ENCODE peak calls at places on chromosomes 1 and 21, in nine cellular contexts. A is pancreas, T is CD14-positive monocyte, X is omental fat pad, U is cardiac fibroblast, J is RWPE1, S is A549, B is GM10248, V is IMR-90. Y is an unnamed sample.

GRCh38 chr1:206555473-206555935 is 48.2 kb downstream of the RASSF5 start:
- DNase-seq in A (peak), T (no peak), X (no peak), U (peak), J (no peak), S (no peak), B (peak), V (no peak), Y (peak)

GRCh38 chr1:9317591-9318331 is 25.1 kb downstream of the SPSB1 start:
- DNase-seq in A (peak), T (no peak), X (no peak), U (peak), J (peak), S (peak), B (peak), V (peak), Y (peak)

GRCh38 chr21:39096754-39097153 is 86.5 kb downstream of the PSMG1 start:
- DNase-seq in A (no peak), T (no peak), X (no peak), U (no peak), J (no peak), S (no peak), B (no peak), V (no peak), Y (no peak)

GRCh38 chr1:65791396-65791795 is 1.3 kb upstream of the PDE4B start:
- DNase-seq in A (no peak), T (peak), X (no peak), U (no peak), J (no peak), S (no peak), B (no peak), V (peak), Y (no peak)

GRCh38 chr1:20178634-20179368 is 7.1 kb upstream of the UBXN10 start:
- DNase-seq in A (no peak), T (peak), X (no peak), U (no peak), J (no peak), S (no peak), B (no peak), V (no peak), Y (no peak)

GRCh38 chr1:185650602-185651230 is 83.5 kb upstream of the HMCN1 start:
- DNase-seq in A (no peak), T (no peak), X (no peak), U (no peak), J (no peak), S (no peak), B (no peak), V (no peak), Y (no peak)

GRCh38 chr1:192700834-192701271 is 64.9 kb downstream of the RGS13 start:
- DNase-seq in A (no peak), T (no peak), X (no peak), U (peak), J (peak), S (peak), B (no peak), V (peak), Y (no peak)

GRCh38 chr1:162328507-162328906 is 48.1 kb downstream of the SPATA46 start:
- DNase-seq in A (no peak), T (no peak), X (no peak), U (no peak), J (no peak), S (no peak), B (no peak), V (no peak), Y (no peak)

GRCh38 chr21:29321908-29322569 is 23.3 kb downstream of the BACH1 start:
- DNase-seq in A (no peak), T (no peak), X (no peak), U (no peak), J (no peak), S (no peak), B (no peak), V (no peak), Y (no peak)

GRCh38 chr1:55245781-55246180 is 30.6 kb upstream of the USP24 start:
- DNase-seq in A (no peak), T (no peak), X (no peak), U (no peak), J (no peak), S (no peak), B (no peak), V (no peak), Y (no peak)

GRCh38 chr1:961132-961652 is 808 bp downstream of the KLHL17 start:
- DNase-seq in A (no peak), T (no peak), X (no peak), U (no peak), J (no peak), S (no peak), B (no peak), V (no peak), Y (no peak)

GRCh38 chr1:168887381-168887780 is 158.4 kb upstream of the DPT start:
- DNase-seq in A (no peak), T (no peak), X (no peak), U (no peak), J (no peak), S (no peak), B (no peak), V (no peak), Y (no peak)

GRCh38 chr1:199766219-199766792 is 261.2 kb upstream of the NR5A2 start:
- DNase-seq in A (no peak), T (no peak), X (no peak), U (no peak), J (no peak), S (no peak), B (no peak), V (no peak), Y (no peak)

GRCh38 chr1:203769505-203770343 is 4.7 kb downstream of the LAX1 start:
- DNase-seq in A (peak), T (peak), X (peak), U (peak), J (peak), S (peak), B (no peak), V (peak), Y (peak)

GRCh38 chr1:234326493-234327366 is 46.5 kb upstream of the COA6 start:
- DNase-seq in A (no peak), T (no peak), X (no peak), U (peak), J (peak), S (peak), B (peak), V (peak), Y (no peak)

GRCh38 chr1:58460469-58460868 is 86.1 kb downstream of the OMA1 start:
- DNase-seq in A (no peak), T (no peak), X (no peak), U (peak), J (peak), S (no peak), B (no peak), V (peak), Y (no peak)

GRCh38 chr1:226310637-226311195 is 1.8 kb upstream of the LIN9 start:
- DNase-seq in A (no peak), T (no peak), X (no peak), U (no peak), J (peak), S (no peak), B (no peak), V (no peak), Y (no peak)

GRCh38 chr1:42941640-42942330 is 16.9 kb downstream of the SLC2A1 start:
- DNase-seq in A (no peak), T (peak), X (peak), U (peak), J (peak), S (peak), B (no peak), V (peak), Y (peak)

GRCh38 chr1:36735939-36736730 is 253.4 kb upstream of the CSF3R start:
- DNase-seq in A (no peak), T (no peak), X (no peak), U (no peak), J (no peak), S (no peak), B (no peak), V (no peak), Y (no peak)

GRCh38 chr1:160636076-160636475 is 10.8 kb downstream of the SLAMF1 start:
- DNase-seq in A (no peak), T (no peak), X (no peak), U (no peak), J (no peak), S (no peak), B (no peak), V (no peak), Y (no peak)

GRCh38 chr1:109659997-109660755 is 4.3 kb downstream of the GSTM4 start:
- DNase-seq in A (no peak), T (no peak), X (no peak), U (no peak), J (no peak), S (no peak), B (no peak), V (peak), Y (no peak)

GRCh38 chr1:228396770-228397453 is 9.7 kb downstream of the TRIM11 start:
- DNase-seq in A (no peak), T (no peak), X (no peak), U (no peak), J (no peak), S (no peak), B (no peak), V (no peak), Y (no peak)

DNA sequence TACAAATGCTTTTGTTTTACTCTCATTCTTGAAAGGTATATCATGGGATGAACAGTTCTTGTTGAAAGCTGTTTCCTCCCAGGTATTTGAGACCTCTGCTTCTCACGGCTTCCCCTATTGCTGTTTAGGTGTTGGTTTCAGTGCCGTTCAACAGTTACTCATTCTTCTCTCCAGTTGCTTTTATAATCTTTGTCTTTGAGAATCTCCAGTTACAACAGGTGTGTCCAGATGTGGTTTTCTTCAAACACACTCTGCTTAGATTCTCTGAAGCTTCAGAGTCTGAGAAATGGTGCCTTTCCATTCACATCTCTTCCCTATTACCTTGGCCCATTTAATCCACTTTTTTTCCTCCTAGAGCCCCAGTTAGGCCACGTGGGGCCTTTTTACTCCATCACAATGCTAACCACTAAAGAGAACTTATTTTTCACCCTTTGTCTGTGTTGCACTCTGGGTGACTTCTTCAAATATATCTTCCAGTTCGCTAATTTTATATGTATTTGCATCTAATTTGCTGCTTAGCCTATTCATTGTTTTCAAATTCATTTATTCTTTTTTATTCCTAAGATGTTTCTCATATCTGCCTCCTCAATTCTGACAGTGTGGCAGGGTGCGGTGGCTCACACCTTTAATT is 46.7 kb upstream of the SLC19A1 start:
- DNase-seq in A (no peak), T (no peak), X (no peak), U (no peak), J (no peak), S (no peak), B (no peak), V (no peak), Y (no peak)
- TF ChIP-seq CTCF in A (no peak), T (no peak), X (no peak), U (no peak), J (no peak), S (no peak), B (no peak), V (no peak), Y (no peak)

GRCh38 chr21:21096956-21097355 is 98.7 kb downstream of the NCAM2 start:
- DNase-seq in A (no peak), T (no peak), X (no peak), U (no peak), J (no peak), S (no peak), B (no peak), V (no peak), Y (no peak)

GRCh38 chr21:21102874-21103273 is 104.7 kb downstream of the NCAM2 start:
- DNase-seq in A (no peak), T (no peak), X (no peak), U (no peak), J (no peak), S (no peak), B (no peak), V (no peak), Y (no peak)

GRCh38 chr21:21103692-21104091 is 105.5 kb downstream of the NCAM2 start:
- DNase-seq in A (no peak), T (no peak), X (no peak), U (no peak), J (no peak), S (no peak), B (no peak), V (no peak), Y (no peak)

GRCh38 chr21:21097425-21097824 is 99.2 kb downstream of the NCAM2 start:
- DNase-seq in A (no peak), T (no peak), X (no peak), U (no peak), J (no peak), S (no peak), B (no peak), V (no peak), Y (no peak)

GRCh38 chr21:21101911-21102310 is 103.7 kb downstream of the NCAM2 start:
- DNase-seq in A (no peak), T (no peak), X (no peak), U (peak), J (peak), S (no peak), B (no peak), V (peak), Y (no peak)
- TF ChIP-seq CTCF in A (no peak), T (peak), X (no peak), U (no peak), J (no peak), S (no peak), B (no peak), V (peak), Y (no peak)

DNA sequence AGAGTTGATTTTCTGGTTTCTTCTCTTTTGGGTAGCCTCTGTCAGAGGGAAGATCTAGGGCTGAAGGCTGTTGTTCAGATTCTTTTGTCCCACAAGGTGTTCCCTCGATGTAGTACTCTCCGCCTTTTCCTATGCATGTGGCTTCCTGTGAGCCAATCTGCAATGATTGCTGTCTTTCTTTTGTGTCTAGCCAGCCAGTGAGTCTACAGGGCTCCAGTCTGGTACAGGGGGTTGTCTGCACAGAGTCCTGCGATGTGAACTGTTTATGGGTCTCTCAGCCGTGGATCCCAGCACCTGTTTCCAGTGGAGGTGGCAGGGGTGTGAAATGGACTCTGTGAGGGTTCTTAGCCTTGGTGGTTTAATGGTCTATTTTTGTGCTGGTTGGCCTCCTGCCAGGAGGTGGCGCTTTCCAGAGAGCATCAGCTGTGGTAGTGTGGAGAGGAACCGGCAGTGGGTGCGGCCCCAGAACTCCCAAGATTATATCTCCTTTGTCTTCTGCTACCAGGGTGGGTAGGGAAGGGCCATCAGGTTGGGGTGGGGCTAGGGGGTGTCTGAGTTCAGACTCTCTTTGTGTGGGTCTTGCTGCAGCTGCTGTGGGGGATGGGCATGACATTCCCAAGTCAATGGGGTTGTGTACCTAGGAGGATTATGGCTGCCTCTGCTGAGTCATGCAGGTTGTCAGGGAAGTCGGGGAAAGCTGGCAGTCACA is 81.3 kb upstream of the C21orf91 start:
- DNase-seq in A (no peak), T (no peak), X (no peak), U (no peak), J (no peak), S (no peak), B (no peak), V (no peak), Y (no peak)
- TF ChIP-seq CTCF in A (no peak), T (no peak), X (no peak), U (no peak), J (no peak), S (no peak), B (no peak), V (no peak), Y (no peak)

GRCh38 chr1:182587666-182588438 is 1.2 kb downstream of the RNASEL start:
- DNase-seq in A (no peak), T (no peak), X (no peak), U (no peak), J (no peak), S (no peak), B (no peak), V (no peak), Y (no peak)

GRCh38 chr1:182589520-182589919 is 464 bp upstream of the RNASEL start:
- DNase-seq in A (no peak), T (no peak), X (no peak), U (no peak), J (no peak), S (no peak), B (no peak), V (no peak), Y (no peak)

GRCh38 chr1:182587087-182587486 is 2.0 kb downstream of the RNASEL start:
- DNase-seq in A (no peak), T (no peak), X (no peak), U (no peak), J (no peak), S (no peak), B (no peak), V (no peak), Y (no peak)

GRCh38 chr1:182589931-182590330 is 875 bp upstream of the RNASEL start:
- DNase-seq in A (no peak), T (no peak), X (no peak), U (no peak), J (no peak), S (no peak), B (no peak), V (no peak), Y (no peak)

GRCh38 chr1:182588460-182589396 is at the start of gene RNASEL:
- DNase-seq in A (peak), T (peak), X (peak), U (peak), J (peak), S (peak), B (peak), V (peak), Y (peak)
- TF ChIP-seq CTCF in A (no peak), T (no peak), X (no peak), U (no peak), J (no peak), S (no peak), B (no peak), V (no peak), Y (no peak)

DNA sequence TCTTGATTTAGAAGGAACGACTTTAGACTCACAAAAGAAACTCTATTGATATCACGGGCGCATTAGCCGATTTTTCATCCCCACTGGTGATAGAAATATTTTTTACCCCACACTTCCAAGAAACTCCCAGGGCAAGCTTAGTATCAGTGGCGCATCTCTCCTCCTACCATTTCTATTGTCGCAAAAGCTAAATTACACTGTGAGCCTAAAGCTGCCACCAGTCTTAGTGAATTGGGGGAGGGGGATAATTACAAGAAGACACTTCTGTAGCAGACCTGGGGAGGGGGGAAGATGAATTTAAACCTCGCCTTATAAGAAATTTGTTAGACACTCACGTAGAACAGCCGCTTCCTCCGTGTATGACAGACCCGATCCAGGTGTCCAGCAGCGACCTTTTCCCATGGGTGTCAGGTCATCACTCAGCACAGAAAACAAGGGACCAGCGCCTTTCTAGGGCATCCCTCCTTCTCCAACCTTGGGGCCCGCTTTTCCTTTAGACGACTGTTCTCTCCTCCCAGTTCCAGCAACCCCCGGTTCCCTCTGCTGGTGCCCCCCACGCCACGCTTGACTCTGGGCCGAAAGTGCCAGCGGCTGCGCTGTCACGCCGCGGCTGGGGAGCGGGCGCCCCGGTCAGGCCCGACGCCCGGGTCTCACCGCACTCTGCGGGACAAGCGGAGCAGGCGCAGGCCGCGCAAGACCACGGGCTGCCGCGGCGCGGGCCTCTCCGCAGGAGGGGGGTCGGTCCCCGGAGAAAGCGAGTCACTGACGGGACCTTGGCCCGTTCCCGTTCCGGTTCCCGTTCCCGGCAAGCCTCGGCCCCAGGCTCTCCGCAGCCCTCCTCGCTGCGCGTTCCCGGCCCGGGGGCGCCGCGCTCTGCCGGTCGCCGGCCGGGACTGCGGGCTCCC is 797 bp downstream of the PHC2 start:
- DNase-seq in A (peak), T (peak), X (no peak), U (peak), J (no peak), S (no peak), B (no peak), V (no peak), Y (no peak)
- TF ChIP-seq CTCF in A (no peak), T (no peak), X (no peak), U (no peak), J (no peak), S (no peak), B (no peak), V (no peak), Y (no peak)

GRCh38 chr1:75392278-75392677 is 218.6 kb downstream of the SLC44A5 start:
- DNase-seq in A (no peak), T (no peak), X (no peak), U (no peak), J (no peak), S (no peak), B (no peak), V (no peak), Y (no peak)
- TF ChIP-seq CTCF in A (no peak), T (no peak), X (no peak), U (no peak), J (no peak), S (no peak), B (no peak), V (no peak), Y (no peak)

GRCh38 chr1:47569681-47570470 is 132.0 kb downstream of the FOXD2 start:
- DNase-seq in A (no peak), T (no peak), X (no peak), U (peak), J (peak), S (peak), B (no peak), V (peak), Y (peak)
- TF ChIP-seq CTCF in A (no peak), T (no peak), X (no peak), U (peak), J (peak), S (peak), B (no peak), V (peak), Y (no peak)

GRCh38 chr1:39183503-39184353 is 20.8 kb upstream of the MACF1 start:
- DNase-seq in A (no peak), T (peak), X (no peak), U (peak), J (peak), S (peak), B (no peak), V (peak), Y (peak)
- TF ChIP-seq CTCF in A (no peak), T (peak), X (no peak), U (peak), J (peak), S (peak), B (peak), V (peak), Y (peak)

GRCh38 chr1:11571906-11572616 is 82.2 kb downstream of the FBXO2 start:
- DNase-seq in A (no peak), T (no peak), X (no peak), U (no peak), J (no peak), S (no peak), B (no peak), V (no peak), Y (no peak)
- TF ChIP-seq CTCF in A (no peak), T (no peak), X (no peak), U (peak), J (no peak), S (no peak), B (no peak), V (no peak), Y (no peak)

Y was measured in breast epithelium.